ENCODE peak calls at places on chromosomes 12 and 14, in six cellular contexts. One of them, this sample, is unnamed.

GRCh38 chr12:13258717-13259119 is 62.2 kb downstream of the EMP1 start:
- DNase-seq in right atrium auricular region: no peak
- DNase-seq in HepG2: no peak
- DNase-seq in T-helper 1 cell: no peak
- DNase-seq in GM03348: no peak
- DNase-seq in RWPE1: no peak
- DNase-seq in this sample: no peak

GRCh38 chr14:64641760-64642159 is 62.5 kb upstream of the PLEKHG3 start:
- DNase-seq in GM03348: no peak
- DNase-seq in T-helper 1 cell: no peak
- DNase-seq in RWPE1: no peak
- DNase-seq in HepG2: no peak
- DNase-seq in right atrium auricular region: no peak
- DNase-seq in this sample: no peak

GRCh38 chr12:111277570-111277969 is 91.3 kb downstream of the PHETA1 start:
- DNase-seq in HepG2: no peak
- DNase-seq in T-helper 1 cell: no peak
- DNase-seq in right atrium auricular region: no peak
- DNase-seq in RWPE1: no peak
- DNase-seq in GM03348: no peak
- DNase-seq in this sample: no peak

GRCh38 chr12:93080994-93081809 is 152.1 kb upstream of the EEA1 start:
- DNase-seq in GM03348: peak; percentile 9
- DNase-seq in RWPE1: no peak
- DNase-seq in T-helper 1 cell: no peak
- DNase-seq in right atrium auricular region: no peak
- DNase-seq in HepG2: peak; percentile 74
- DNase-seq in this sample: no peak

GRCh38 chr12:26489908-26490307 is 294.5 kb downstream of the SSPN start:
- DNase-seq in RWPE1: no peak
- DNase-seq in T-helper 1 cell: no peak
- DNase-seq in right atrium auricular region: no peak
- DNase-seq in HepG2: no peak
- DNase-seq in GM03348: no peak
- DNase-seq in this sample: no peak

GRCh38 chr12:110619534-110619953 is 5.6 kb downstream of the TCTN1 start:
- DNase-seq in right atrium auricular region: no peak
- DNase-seq in RWPE1: no peak
- DNase-seq in GM03348: no peak
- DNase-seq in T-helper 1 cell: no peak
- DNase-seq in HepG2: no peak
- DNase-seq in this sample: no peak

GRCh38 chr12:26195250-26195640 is at the start of gene SSPN:
- DNase-seq in T-helper 1 cell: no peak
- DNase-seq in HepG2: no peak
- DNase-seq in RWPE1: no peak
- DNase-seq in GM03348: peak; percentile 80
- DNase-seq in right atrium auricular region: peak; percentile 73
- DNase-seq in this sample: no peak

GRCh38 chr12:116693259-116694227 is 44.3 kb downstream of the SPRING1 start:
- DNase-seq in HepG2: peak; percentile 36
- DNase-seq in T-helper 1 cell: no peak
- DNase-seq in RWPE1: no peak
- DNase-seq in right atrium auricular region: no peak
- DNase-seq in GM03348: no peak
- DNase-seq in this sample: no peak

GRCh38 chr12:71440393-71441349 is 1.1 kb downstream of the LGR5 start:
- DNase-seq in RWPE1: no peak
- DNase-seq in HepG2: peak; percentile 96
- DNase-seq in right atrium auricular region: no peak
- DNase-seq in T-helper 1 cell: no peak
- DNase-seq in GM03348: peak; percentile 22
- DNase-seq in this sample: no peak

GRCh38 chr14:93156693-93157369 is 27.9 kb downstream of the MOAP1 start:
- DNase-seq in RWPE1: no peak
- DNase-seq in right atrium auricular region: no peak
- DNase-seq in T-helper 1 cell: no peak
- DNase-seq in GM03348: no peak
- DNase-seq in HepG2: no peak
- DNase-seq in this sample: no peak

GRCh38 chr12:115528466-115528865 is 749.0 kb downstream of the MED13L start:
- DNase-seq in GM03348: no peak
- DNase-seq in HepG2: no peak
- DNase-seq in right atrium auricular region: no peak
- DNase-seq in RWPE1: no peak
- DNase-seq in T-helper 1 cell: no peak
- DNase-seq in this sample: no peak

GRCh38 chr14:93006484-93007128 is 83.7 kb downstream of the CHGA start:
- DNase-seq in right atrium auricular region: no peak
- DNase-seq in GM03348: no peak
- DNase-seq in HepG2: no peak
- DNase-seq in RWPE1: no peak
- DNase-seq in T-helper 1 cell: no peak
- DNase-seq in this sample: no peak

GRCh38 chr14:62655161-62655560 is 390.1 kb downstream of the KCNH5 start:
- DNase-seq in RWPE1: no peak
- DNase-seq in GM03348: no peak
- DNase-seq in right atrium auricular region: no peak
- DNase-seq in HepG2: no peak
- DNase-seq in T-helper 1 cell: no peak
- DNase-seq in this sample: no peak

GRCh38 chr14:105864651-105865265 is 338.4 kb downstream of the TMEM121 start:
- DNase-seq in HepG2: no peak
- DNase-seq in RWPE1: no peak
- DNase-seq in GM03348: no peak
- DNase-seq in T-helper 1 cell: peak; percentile 1
- DNase-seq in right atrium auricular region: no peak
- DNase-seq in this sample: no peak

GRCh38 chr12:93183940-93184663 is 193.6 kb upstream of the NUDT4 start:
- DNase-seq in right atrium auricular region: no peak
- DNase-seq in HepG2: no peak
- DNase-seq in RWPE1: no peak
- DNase-seq in GM03348: peak; percentile 43
- DNase-seq in T-helper 1 cell: no peak
- DNase-seq in this sample: no peak

GRCh38 chr12:30694971-30695326 is 720 bp downstream of the IPO8 start:
- DNase-seq in HepG2: peak; percentile 41
- DNase-seq in T-helper 1 cell: no peak
- DNase-seq in GM03348: peak; percentile 44
- DNase-seq in right atrium auricular region: no peak
- DNase-seq in RWPE1: peak; percentile 67
- DNase-seq in this sample: no peak

GRCh38 chr12:111699-112591 is 45.4 kb downstream of the IQSEC3 start:
- DNase-seq in T-helper 1 cell: no peak
- DNase-seq in right atrium auricular region: no peak
- DNase-seq in RWPE1: no peak
- DNase-seq in GM03348: no peak
- DNase-seq in HepG2: no peak
- DNase-seq in this sample: no peak

GRCh38 chr12:77591959-77592358 is 238.7 kb upstream of the NAV3 start:
- DNase-seq in GM03348: no peak
- DNase-seq in HepG2: no peak
- DNase-seq in right atrium auricular region: no peak
- DNase-seq in T-helper 1 cell: no peak
- DNase-seq in RWPE1: no peak
- DNase-seq in this sample: no peak

GRCh38 chr12:45622210-45622937 is 107.1 kb upstream of the ARID2 start:
- DNase-seq in GM03348: no peak
- DNase-seq in RWPE1: no peak
- DNase-seq in T-helper 1 cell: no peak
- DNase-seq in right atrium auricular region: no peak
- DNase-seq in HepG2: no peak
- DNase-seq in this sample: no peak

GRCh38 chr12:105060715-105061378 is 23.4 kb downstream of the ALDH1L2 start:
- DNase-seq in GM03348: no peak
- DNase-seq in right atrium auricular region: no peak
- DNase-seq in T-helper 1 cell: no peak
- DNase-seq in RWPE1: peak; percentile 60
- DNase-seq in HepG2: peak; percentile 25
- DNase-seq in this sample: no peak

GRCh38 chr14:97218336-97218712 is 421.1 kb downstream of the VRK1 start:
- DNase-seq in HepG2: no peak
- DNase-seq in GM03348: no peak
- DNase-seq in T-helper 1 cell: no peak
- DNase-seq in right atrium auricular region: no peak
- DNase-seq in RWPE1: no peak
- DNase-seq in this sample: no peak

GRCh38 chr12:104953323-104953722 is 4.8 kb downstream of the SLC41A2 start:
- DNase-seq in right atrium auricular region: no peak
- DNase-seq in RWPE1: no peak
- DNase-seq in GM03348: no peak
- DNase-seq in T-helper 1 cell: no peak
- DNase-seq in HepG2: no peak
- DNase-seq in this sample: no peak

GRCh38 chr14:65167072-65167645 is 64.8 kb upstream of the MAX start:
- DNase-seq in RWPE1: no peak
- DNase-seq in HepG2: no peak
- DNase-seq in GM03348: no peak
- DNase-seq in T-helper 1 cell: no peak
- DNase-seq in right atrium auricular region: no peak
- DNase-seq in this sample: no peak

GRCh38 chr12:131829351-131829794 is 1.2 kb downstream of the MMP17 start:
- DNase-seq in RWPE1: no peak
- DNase-seq in T-helper 1 cell: no peak
- DNase-seq in HepG2: no peak
- DNase-seq in GM03348: peak; percentile 59
- DNase-seq in right atrium auricular region: no peak
- DNase-seq in this sample: no peak

GRCh38 chr12:131831635-131832041 is 3.4 kb downstream of the MMP17 start:
- DNase-seq in GM03348: peak; percentile 93
- DNase-seq in right atrium auricular region: no peak
- DNase-seq in HepG2: no peak
- DNase-seq in T-helper 1 cell: no peak
- DNase-seq in RWPE1: no peak
- DNase-seq in this sample: no peak

GRCh38 chr12:58648151-58648550 is 272.2 kb downstream of the LRIG3 start:
- DNase-seq in HepG2: no peak
- DNase-seq in GM03348: peak; percentile 23
- DNase-seq in RWPE1: no peak
- DNase-seq in T-helper 1 cell: no peak
- DNase-seq in right atrium auricular region: no peak
- DNase-seq in this sample: no peak

GRCh38 chr14:66496188-66496807 is 10.1 kb downstream of the CCDC196 start:
- DNase-seq in right atrium auricular region: no peak
- DNase-seq in T-helper 1 cell: no peak
- DNase-seq in GM03348: no peak
- DNase-seq in HepG2: no peak
- DNase-seq in RWPE1: no peak
- DNase-seq in this sample: no peak

GRCh38 chr14:21063479-21063878 is 5.9 kb downstream of the RNASE8 start:
- DNase-seq in GM03348: peak; percentile 81
- DNase-seq in right atrium auricular region: no peak
- DNase-seq in HepG2: no peak
- DNase-seq in T-helper 1 cell: no peak
- DNase-seq in RWPE1: no peak
- DNase-seq in this sample: no peak

GRCh38 chr12:110546339-110546738 is 36.8 kb downstream of the PPTC7 start:
- DNase-seq in RWPE1: peak; percentile 67
- DNase-seq in right atrium auricular region: no peak
- DNase-seq in GM03348: peak; percentile 78
- DNase-seq in T-helper 1 cell: no peak
- DNase-seq in HepG2: no peak
- DNase-seq in this sample: no peak

GRCh38 chr14:37598973-37599526 is 3.6 kb downstream of the TTC6 start:
- DNase-seq in GM03348: no peak
- DNase-seq in RWPE1: no peak
- DNase-seq in HepG2: no peak
- DNase-seq in right atrium auricular region: no peak
- DNase-seq in T-helper 1 cell: no peak
- DNase-seq in this sample: no peak

GRCh38 chr14:33612184-33612479 is 338.7 kb downstream of the EGLN3 start:
- DNase-seq in right atrium auricular region: no peak
- DNase-seq in GM03348: no peak
- DNase-seq in HepG2: no peak
- DNase-seq in RWPE1: no peak
- DNase-seq in T-helper 1 cell: no peak
- DNase-seq in this sample: no peak

GRCh38 chr14:105014631-105015030 is 6.3 kb downstream of the CDCA4 start:
- DNase-seq in RWPE1: no peak
- DNase-seq in HepG2: no peak
- DNase-seq in T-helper 1 cell: no peak
- DNase-seq in right atrium auricular region: no peak
- DNase-seq in GM03348: no peak
- DNase-seq in this sample: no peak

GRCh38 chr12:11840350-11840749 is 190.9 kb downstream of the ETV6 start:
- DNase-seq in HepG2: no peak
- DNase-seq in right atrium auricular region: no peak
- DNase-seq in GM03348: no peak
- DNase-seq in RWPE1: no peak
- DNase-seq in T-helper 1 cell: no peak
- DNase-seq in this sample: no peak

GRCh38 chr12:75177997-75178396 is 31.6 kb downstream of the KCNC2 start:
- DNase-seq in right atrium auricular region: no peak
- DNase-seq in GM03348: peak; percentile 54
- DNase-seq in HepG2: peak; percentile 7
- DNase-seq in T-helper 1 cell: no peak
- DNase-seq in RWPE1: peak; percentile 82
- DNase-seq in this sample: no peak

GRCh38 chr12:69509308-69509736 is 39.1 kb downstream of the FRS2 start:
- DNase-seq in right atrium auricular region: no peak
- DNase-seq in GM03348: peak; percentile 59
- DNase-seq in RWPE1: no peak
- DNase-seq in T-helper 1 cell: no peak
- DNase-seq in HepG2: no peak
- DNase-seq in this sample: no peak

GRCh38 chr14:100187247-100187833 is 27.9 kb upstream of the DEGS2 start:
- DNase-seq in right atrium auricular region: no peak
- DNase-seq in RWPE1: no peak
- DNase-seq in HepG2: no peak
- DNase-seq in T-helper 1 cell: no peak
- DNase-seq in GM03348: no peak
- DNase-seq in this sample: no peak

This sample was measured in T-helper 22 cell.